ENCODE peak calls at places on chromosomes 11 and 22, in four cellular contexts. One of them, this sample, is unnamed.

GRCh38 chr11:66857234-66857926 is 516 bp downstream of the LRFN4 start:
- DNase-seq in type B pancreatic cell: no peak
- DNase-seq in right lobe of liver: no peak
- DNase-seq in neuronal stem cell: no peak
- DNase-seq in this sample: no peak

GRCh38 chr11:60193687-60194433 is 11.0 kb upstream of the MS4A6A start:
- DNase-seq in type B pancreatic cell: no peak
- DNase-seq in right lobe of liver: peak; percentile 68
- DNase-seq in neuronal stem cell: peak; percentile 56
- DNase-seq in this sample: peak; percentile 49

GRCh38 chr22:28750471-28750881 is 8.6 kb downstream of the HSCB start:
- DNase-seq in type B pancreatic cell: no peak
- DNase-seq in right lobe of liver: no peak
- DNase-seq in neuronal stem cell: no peak
- DNase-seq in this sample: no peak

GRCh38 chr11:34621876-34622275 is 983 bp downstream of the EHF start:
- DNase-seq in type B pancreatic cell: no peak
- DNase-seq in right lobe of liver: no peak
- DNase-seq in neuronal stem cell: no peak
- DNase-seq in this sample: no peak

GRCh38 chr11:15896544-15896943 is 459.8 kb downstream of the SOX6 start:
- DNase-seq in type B pancreatic cell: no peak
- DNase-seq in right lobe of liver: no peak
- DNase-seq in neuronal stem cell: no peak
- DNase-seq in this sample: no peak

GRCh38 chr11:75453916-75454655 is 21.1 kb upstream of the KLHL35 start:
- DNase-seq in type B pancreatic cell: no peak
- DNase-seq in right lobe of liver: no peak
- DNase-seq in neuronal stem cell: no peak
- DNase-seq in this sample: no peak

GRCh38 chr11:74479340-74480123 is 12.2 kb upstream of the KCNE3 start:
- DNase-seq in type B pancreatic cell: no peak
- DNase-seq in right lobe of liver: no peak
- DNase-seq in neuronal stem cell: no peak
- DNase-seq in this sample: no peak

GRCh38 chr22:41308544-41308947 is 7.2 kb downstream of the ZC3H7B start:
- DNase-seq in type B pancreatic cell: no peak
- DNase-seq in right lobe of liver: peak; percentile 97
- DNase-seq in neuronal stem cell: no peak
- DNase-seq in this sample: no peak

GRCh38 chr11:83280256-83280655 is 5.9 kb downstream of the CCDC90B start:
- DNase-seq in type B pancreatic cell: no peak
- DNase-seq in right lobe of liver: no peak
- DNase-seq in neuronal stem cell: no peak
- DNase-seq in this sample: no peak

GRCh38 chr11:70628881-70629844 is 230.8 kb downstream of the CTTN start:
- DNase-seq in type B pancreatic cell: no peak
- DNase-seq in right lobe of liver: no peak
- DNase-seq in neuronal stem cell: no peak
- DNase-seq in this sample: no peak

GRCh38 chr11:63478896-63479295 is 12.1 kb downstream of the PLAAT5 start:
- DNase-seq in type B pancreatic cell: no peak
- DNase-seq in right lobe of liver: peak; percentile 59
- DNase-seq in neuronal stem cell: peak; percentile 49
- DNase-seq in this sample: peak; percentile 60

GRCh38 chr11:8566613-8567210 is 27.3 kb downstream of the STK33 start:
- DNase-seq in type B pancreatic cell: no peak
- DNase-seq in right lobe of liver: no peak
- DNase-seq in neuronal stem cell: peak; percentile 32
- DNase-seq in this sample: peak; percentile 57

GRCh38 chr11:10451399-10452116 is 3.5 kb upstream of the AMPD3 start:
- DNase-seq in type B pancreatic cell: no peak
- DNase-seq in right lobe of liver: no peak
- DNase-seq in neuronal stem cell: no peak
- DNase-seq in this sample: no peak

GRCh38 chr11:86488553-86488952 is 113.9 kb downstream of the CCDC81 start:
- DNase-seq in type B pancreatic cell: no peak
- DNase-seq in right lobe of liver: no peak
- DNase-seq in neuronal stem cell: no peak
- DNase-seq in this sample: no peak

GRCh38 chr11:129372609-129373488 is 2.8 kb upstream of the BARX2 start:
- DNase-seq in type B pancreatic cell: no peak
- DNase-seq in right lobe of liver: no peak
- DNase-seq in neuronal stem cell: peak; percentile 31
- DNase-seq in this sample: no peak

GRCh38 chr11:57432714-57433163 is 5.8 kb upstream of the SLC43A3 start:
- DNase-seq in type B pancreatic cell: no peak
- DNase-seq in right lobe of liver: no peak
- DNase-seq in neuronal stem cell: no peak
- DNase-seq in this sample: no peak

GRCh38 chr22:48711669-48712068 is 1116.0 kb downstream of the BRD1 start:
- DNase-seq in type B pancreatic cell: no peak
- DNase-seq in right lobe of liver: no peak
- DNase-seq in neuronal stem cell: no peak
- DNase-seq in this sample: no peak

GRCh38 chr11:23288001-23288783 is 427.9 kb upstream of the CCDC179 start:
- DNase-seq in type B pancreatic cell: no peak
- DNase-seq in right lobe of liver: no peak
- DNase-seq in neuronal stem cell: no peak
- DNase-seq in this sample: no peak

GRCh38 chr11:10646005-10646404 is 47.5 kb downstream of the IRAG1 start:
- DNase-seq in type B pancreatic cell: no peak
- DNase-seq in right lobe of liver: no peak
- DNase-seq in neuronal stem cell: no peak
- DNase-seq in this sample: no peak

GRCh38 chr11:67483901-67484665 is 1.3 kb downstream of the AIP start:
- DNase-seq in type B pancreatic cell: no peak
- DNase-seq in right lobe of liver: no peak
- DNase-seq in neuronal stem cell: no peak
- DNase-seq in this sample: no peak

GRCh38 chr11:29452131-29452530 is 564.7 kb downstream of the KCNA4 start:
- DNase-seq in type B pancreatic cell: no peak
- DNase-seq in right lobe of liver: no peak
- DNase-seq in neuronal stem cell: no peak
- DNase-seq in this sample: no peak

GRCh38 chr11:61482513-61482912 is 26.0 kb upstream of the LRRC10B start:
- DNase-seq in type B pancreatic cell: no peak
- DNase-seq in right lobe of liver: no peak
- DNase-seq in neuronal stem cell: no peak
- DNase-seq in this sample: peak; percentile 61

GRCh38 chr22:23079814-23080521 is 9.6 kb downstream of the GNAZ start:
- DNase-seq in type B pancreatic cell: no peak
- DNase-seq in right lobe of liver: no peak
- DNase-seq in neuronal stem cell: no peak
- DNase-seq in this sample: no peak

GRCh38 chr11:19025799-19026406 is 34.6 kb downstream of the MRGPRX2 start:
- DNase-seq in type B pancreatic cell: no peak
- DNase-seq in right lobe of liver: no peak
- DNase-seq in neuronal stem cell: no peak
- DNase-seq in this sample: no peak

GRCh38 chr11:104637652-104638170 is 260.5 kb downstream of the CASP12 start:
- DNase-seq in type B pancreatic cell: no peak
- DNase-seq in right lobe of liver: no peak
- DNase-seq in neuronal stem cell: no peak
- DNase-seq in this sample: no peak

GRCh38 chr11:79663012-79663411 is 222.2 kb upstream of the TENM4 start:
- DNase-seq in type B pancreatic cell: no peak
- DNase-seq in right lobe of liver: no peak
- DNase-seq in neuronal stem cell: no peak
- DNase-seq in this sample: peak; percentile 43

GRCh38 chr11:78869293-78869692 is 294.6 kb upstream of the NARS2 start:
- DNase-seq in type B pancreatic cell: no peak
- DNase-seq in right lobe of liver: no peak
- DNase-seq in neuronal stem cell: no peak
- DNase-seq in this sample: no peak

GRCh38 chr22:27295605-27296004 is 506.0 kb downstream of the MN1 start:
- DNase-seq in type B pancreatic cell: no peak
- DNase-seq in right lobe of liver: no peak
- DNase-seq in neuronal stem cell: no peak
- DNase-seq in this sample: no peak

GRCh38 chr22:25709758-25710157 is 32.2 kb upstream of the MYO18B start:
- DNase-seq in type B pancreatic cell: no peak
- DNase-seq in right lobe of liver: no peak
- DNase-seq in neuronal stem cell: no peak
- DNase-seq in this sample: no peak

GRCh38 chr22:39960791-39961746 is 872 bp downstream of the TMA7B start:
- DNase-seq in type B pancreatic cell: no peak
- DNase-seq in right lobe of liver: no peak
- DNase-seq in neuronal stem cell: no peak
- DNase-seq in this sample: no peak

GRCh38 chr11:69001301-69002081 is 11.6 kb downstream of the MRGPRF start:
- DNase-seq in type B pancreatic cell: no peak
- DNase-seq in right lobe of liver: peak; percentile 48
- DNase-seq in neuronal stem cell: no peak
- DNase-seq in this sample: no peak

GRCh38 chr22:44862981-44863860 is 110.8 kb downstream of the ARHGAP8 start:
- DNase-seq in type B pancreatic cell: no peak
- DNase-seq in right lobe of liver: no peak
- DNase-seq in neuronal stem cell: no peak
- DNase-seq in this sample: no peak

This sample was measured in SK-N-DZ.